ENCODE peak calls at places on chromosomes 7 and 10, in seven cellular contexts. H, Z, Y, V, D, A and R are unnamed samples.

GRCh38 chr10:21330628-21331020 is 194.9 kb downstream of the SKIDA1 start:
- DNase-seq in H (no peak), Z (no peak), A (peak), D (no peak), Y (no peak), V (no peak), R (no peak)

GRCh38 chr7:2452643-2453270 is 23.4 kb downstream of the GRIFIN start:
- DNase-seq in H (no peak), A (no peak), V (no peak), Y (no peak), Z (no peak), D (no peak), R (no peak)

GRCh38 chr7:71824356-71824755 is 587.8 kb downstream of the CALN1 start:
- DNase-seq in Z (peak), V (no peak), A (no peak), D (no peak), Y (peak), H (no peak), R (peak)

GRCh38 chr7:132655071-132655761 is 78.9 kb upstream of the PLXNA4 start:
- DNase-seq in V (peak), Z (no peak), Y (peak), D (no peak), H (peak), A (peak), R (peak)

GRCh38 chr10:31522820-31523219 is 203.8 kb downstream of the ZEB1 start:
- DNase-seq in H (no peak), A (no peak), Z (no peak), V (no peak), Y (no peak), D (no peak), R (no peak)

GRCh38 chr10:117134084-117135025 is 3.7 kb downstream of the VAX1 start:
- DNase-seq in Z (no peak), V (peak), Y (no peak), D (no peak), A (peak), H (no peak), R (peak)

GRCh38 chr7:3887071-3887691 is 586.1 kb downstream of the SDK1 start:
- DNase-seq in Z (no peak), D (no peak), H (no peak), V (no peak), Y (no peak), A (no peak), R (no peak)

GRCh38 chr7:50653997-50654425 is 88.8 kb upstream of the DDC start:
- DNase-seq in Z (peak), H (no peak), Y (peak), D (no peak), A (peak), V (no peak), R (no peak)

GRCh38 chr10:87585565-87586514 is 73.8 kb upstream of the PAPSS2 start:
- DNase-seq in Y (no peak), V (no peak), H (no peak), Z (no peak), D (no peak), A (peak), R (no peak)

GRCh38 chr10:119786117-119786769 is 60.4 kb downstream of the INPP5F start:
- DNase-seq in Y (peak), D (no peak), V (no peak), A (no peak), Z (no peak), H (no peak), R (no peak)

GRCh38 chr7:136000288-136000913 is 23.2 kb upstream of the MTPN start:
- DNase-seq in V (no peak), Y (peak), A (no peak), D (no peak), H (no peak), Z (no peak), R (no peak)

GRCh38 chr7:81705206-81705605 is 64.6 kb downstream of the HGF start:
- DNase-seq in A (no peak), H (no peak), D (no peak), V (no peak), Z (no peak), Y (no peak), R (no peak)

GRCh38 chr7:87480386-87480785 is 4.9 kb upstream of the ABCB4 start:
- DNase-seq in Y (no peak), Z (no peak), A (no peak), H (no peak), V (no peak), D (no peak), R (no peak)

GRCh38 chr10:71795248-71795647 is 21.9 kb upstream of the VSIR start:
- DNase-seq in D (no peak), Y (peak), Z (no peak), A (peak), V (peak), H (no peak), R (peak)

GRCh38 chr7:134513169-134513752 is 14.1 kb upstream of the AKR1B10 start:
- DNase-seq in H (no peak), Y (peak), V (peak), A (peak), D (no peak), Z (peak), R (peak)

GRCh38 chr7:64180989-64181388 is 26.0 kb upstream of the ZNF735 start:
- DNase-seq in H (no peak), D (no peak), A (no peak), V (no peak), Y (no peak), Z (no peak), R (no peak)

GRCh38 chr10:73796766-73797165 is 11.4 kb downstream of the ZSWIM8 start:
- DNase-seq in Z (no peak), H (no peak), V (no peak), D (peak), A (no peak), Y (no peak), R (no peak)

GRCh38 chr7:18786196-18786727 is 290.7 kb downstream of the HDAC9 start:
- DNase-seq in Y (no peak), Z (no peak), V (no peak), H (no peak), D (no peak), A (no peak), R (no peak)

GRCh38 chr10:58807631-58808024 is 295.0 kb downstream of the BICC1 start:
- DNase-seq in V (no peak), A (no peak), Y (peak), H (no peak), Z (peak), D (no peak), R (peak)

GRCh38 chr7:45184326-45185027 is 26.9 kb downstream of the RAMP3 start:
- DNase-seq in V (peak), Z (no peak), D (no peak), A (no peak), H (peak), Y (no peak), R (peak)

GRCh38 chr10:89516149-89516832 is 19.1 kb downstream of the SLC16A12 start:
- DNase-seq in A (no peak), H (no peak), Y (peak), Z (peak), D (no peak), V (no peak), R (peak)

GRCh38 chr7:130324270-130324669 is 20.3 kb upstream of the CPA5 start:
- DNase-seq in D (no peak), Y (no peak), V (no peak), Z (no peak), A (no peak), H (no peak), R (no peak)

GRCh38 chr7:157224627-157225026 is 85.9 kb downstream of the UBE3C start:
- DNase-seq in V (no peak), D (no peak), Y (peak), A (peak), Z (no peak), H (no peak), R (peak)

GRCh38 chr10:97659589-97659988 is 19.1 kb downstream of the PI4K2A start:
- DNase-seq in V (no peak), A (no peak), H (no peak), D (no peak), Z (no peak), Y (peak), R (peak)

GRCh38 chr10:86368987-86369386 is 2.4 kb upstream of the GRID1 start:
- DNase-seq in Z (no peak), V (no peak), D (no peak), H (peak), A (no peak), Y (no peak), R (no peak)

GRCh38 chr10:123227706-123228105 is 73.5 kb downstream of the BUB3 start:
- DNase-seq in H (no peak), Z (no peak), Y (no peak), A (no peak), D (no peak), V (no peak), R (no peak)

GRCh38 chr7:90224204-90224603 is 12.7 kb downstream of the STEAP2 start:
- DNase-seq in Z (no peak), A (no peak), D (no peak), V (no peak), Y (no peak), H (no peak), R (no peak)

GRCh38 chr7:124724516-124725192 is 40.9 kb downstream of the GPR37 start:
- DNase-seq in Y (no peak), V (no peak), Z (no peak), H (no peak), A (no peak), D (no peak), R (no peak)

GRCh38 chr10:91909178-91909677 is at the start of gene FGFBP3:
- DNase-seq in V (peak), D (no peak), A (peak), H (peak), Z (no peak), Y (peak), R (peak)

GRCh38 chr10:8969853-8970252 is 915.4 kb downstream of the GATA3 start:
- DNase-seq in A (no peak), V (no peak), Z (no peak), Y (no peak), D (no peak), H (no peak), R (no peak)

GRCh38 chr10:116364808-116365207 is 40.6 kb downstream of the CCDC172 start:
- DNase-seq in A (no peak), D (no peak), Z (no peak), Y (no peak), V (no peak), H (no peak), R (no peak)

GRCh38 chr7:115221484-115221883 is 299.6 kb downstream of the MDFIC start:
- DNase-seq in Y (peak), V (no peak), H (no peak), Z (no peak), D (no peak), A (no peak), R (peak)

GRCh38 chr10:29873941-29874340 is 185.4 kb downstream of the JCAD start:
- DNase-seq in Z (no peak), H (no peak), Y (no peak), A (no peak), V (no peak), D (no peak), R (no peak)

GRCh38 chr10:129727071-129727470 is 237.0 kb downstream of the EBF3 start:
- DNase-seq in A (no peak), Z (no peak), Y (no peak), D (no peak), H (no peak), V (no peak), R (no peak)